ENCODE peak calls at places on chromosomes 4 and X, in five cellular contexts. W is lower lobe of right lung, B is progenitor cell of endocrine pancreas, L is BJ, P is cardiac fibroblast. S is an unnamed sample.

GRCh38 chr4:2923141-2923551 is 40.1 kb downstream of the NOP14 start:
- DNase-seq in W (no peak), B (no peak), L (no peak), P (peak; percentile 43), S (no peak)

GRCh38 chr4:5051692-5052423 is 578 bp downstream of the STK32B start:
- DNase-seq in W (peak; percentile 47), B (no peak), L (no peak), P (no peak), S (peak; percentile 88)

GRCh38 chr4:3529363-3529762 is 2.9 kb downstream of the LRPAP1 start:
- DNase-seq in W (peak; percentile 81), B (no peak), L (no peak), P (peak; percentile 23), S (no peak)

GRCh38 chr4:133131829-133132485 is 17.1 kb upstream of the PCDH10 start:
- DNase-seq in W (no peak), B (no peak), L (no peak), P (no peak), S (no peak)

GRCh38 chr4:168831919-168832745 is 177.9 kb downstream of the CBR4 start:
- DNase-seq in W (peak; percentile 82), B (peak; percentile 64), L (no peak), P (peak; percentile 81), S (peak; percentile 89)

GRCh38 chr4:78704981-78705757 is 71.0 kb upstream of the BMP2K start:
- DNase-seq in W (no peak), B (no peak), L (peak; percentile 30), P (peak; percentile 69), S (no peak)

GRCh38 chrX:130628522-130628921 is 226.7 kb downstream of the RBMX2 start:
- DNase-seq in W (no peak), B (no peak), L (no peak), P (no peak), S (no peak)

GRCh38 chr4:37837446-37837845 is 11.0 kb downstream of the PGM2 start:
- DNase-seq in W (no peak), B (no peak), L (peak; percentile 61), P (peak; percentile 90), S (no peak)

GRCh38 chr4:156954598-156954997 is 17.0 kb downstream of the PDGFC start:
- DNase-seq in W (no peak), B (no peak), L (no peak), P (no peak), S (no peak)

GRCh38 chrX:133482345-133483041 is 67.2 kb upstream of the GPC4 start:
- DNase-seq in W (no peak), B (no peak), L (no peak), P (peak; percentile 11), S (no peak)

GRCh38 chrX:21757960-21758359 is at the start of gene SMPX:
- DNase-seq in W (no peak), B (no peak), L (no peak), P (no peak), S (no peak)

GRCh38 chr4:1246111-1246881 is 2.6 kb downstream of the CTBP1 start:
- DNase-seq in W (peak; percentile 76), B (peak; percentile 8), L (no peak), P (no peak), S (peak; percentile 77)

GRCh38 chrX:66635360-66635759 is 3.5 kb downstream of the EDA2R start:
- DNase-seq in W (no peak), B (no peak), L (peak; percentile 68), P (peak; percentile 68), S (no peak)

GRCh38 chr4:25184056-25184455 is 23.8 kb upstream of the SEPSECS start:
- DNase-seq in W (no peak), B (no peak), L (no peak), P (no peak), S (no peak)

GRCh38 chr4:3868146-3868840 is 102.1 kb downstream of the ADRA2C start:
- DNase-seq in W (no peak), B (no peak), L (no peak), P (no peak), S (no peak)

GRCh38 chrX:11702965-11703631 is 37.4 kb upstream of the ARHGAP6 start:
- DNase-seq in W (no peak), B (no peak), L (no peak), P (no peak), S (no peak)

GRCh38 chrX:9197231-9197630 is 163.3 kb upstream of the FAM9B start:
- DNase-seq in W (no peak), B (no peak), L (peak; percentile 9), P (peak; percentile 21), S (no peak)

GRCh38 chr4:15557806-15558550 is 88.3 kb downstream of the CC2D2A start:
- DNase-seq in W (no peak), B (no peak), L (no peak), P (no peak), S (no peak)

GRCh38 chr4:169254546-169254983 is 16.2 kb downstream of the SH3RF1 start:
- DNase-seq in W (no peak), B (no peak), L (peak; percentile 61), P (peak; percentile 89), S (no peak)

GRCh38 chr4:41670982-41671381 is 77.5 kb downstream of the PHOX2B start:
- DNase-seq in W (no peak), B (no peak), L (no peak), P (no peak), S (no peak)

GRCh38 chr4:76087007-76087769 is 12.7 kb downstream of the ART3 start:
- DNase-seq in W (no peak), B (peak; percentile 17), L (no peak), P (peak; percentile 73), S (no peak)

GRCh38 chr4:154574311-154574710 is 11.5 kb downstream of the FGB start:
- DNase-seq in W (no peak), B (no peak), L (no peak), P (no peak), S (no peak)

GRCh38 chr4:7780751-7781348 is 158.8 kb downstream of the AFAP1 start:
- DNase-seq in W (no peak), B (no peak), L (no peak), P (no peak), S (no peak)

GRCh38 chr4:183588169-183588675 is 70.8 kb downstream of the RWDD4 start:
- DNase-seq in W (no peak), B (no peak), L (no peak), P (peak; percentile 40), S (no peak)

GRCh38 chr4:30264465-30264864 is 455.7 kb upstream of the PCDH7 start:
- DNase-seq in W (peak; percentile 24), B (no peak), L (no peak), P (no peak), S (no peak)

GRCh38 chr4:30268370-30268769 is 451.8 kb upstream of the PCDH7 start:
- DNase-seq in W (no peak), B (no peak), L (no peak), P (no peak), S (no peak)

DNA sequence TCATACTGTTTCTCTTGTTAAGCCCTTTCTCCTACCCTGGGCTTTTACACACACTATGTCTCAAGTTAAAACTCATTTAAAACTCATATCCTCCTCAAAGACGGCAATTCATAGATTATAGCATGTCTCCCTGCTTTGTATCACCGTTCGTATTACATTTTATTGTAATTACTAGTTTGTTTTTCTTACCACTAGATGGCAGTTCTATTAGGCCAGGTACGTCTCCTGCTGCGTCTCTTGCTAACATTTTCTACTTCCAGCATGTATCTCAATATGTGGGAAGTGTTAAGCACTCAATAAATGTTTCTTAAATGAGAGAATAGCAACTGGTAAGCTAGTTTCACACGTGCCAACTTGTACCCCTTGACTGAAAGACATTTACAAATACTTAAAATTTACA is 450.3 kb upstream of the PCDH7 start:
- DNase-seq in W (no peak), B (no peak), L (no peak), P (no peak), S (no peak)
- TF ChIP-seq CTCF in W (no peak), B (peak; percentile 63), L (no peak), P (peak; percentile 13), S (peak; percentile 40)

GRCh38 chrX:104309169-104309568 is 54.4 kb upstream of the ESX1 start:
- DNase-seq in W (no peak), B (no peak), L (no peak), P (no peak), S (no peak)
- TF ChIP-seq CTCF in W (no peak), B (peak; percentile 6), L (peak; percentile 14), P (no peak), S (no peak)

GRCh38 chr4:143559757-143560147 is 46.2 kb downstream of the SMARCA5 start:
- DNase-seq in W (no peak), B (no peak), L (no peak), P (no peak), S (no peak)
- TF ChIP-seq CTCF in W (no peak), B (no peak), L (no peak), P (no peak), S (no peak)

DNA sequence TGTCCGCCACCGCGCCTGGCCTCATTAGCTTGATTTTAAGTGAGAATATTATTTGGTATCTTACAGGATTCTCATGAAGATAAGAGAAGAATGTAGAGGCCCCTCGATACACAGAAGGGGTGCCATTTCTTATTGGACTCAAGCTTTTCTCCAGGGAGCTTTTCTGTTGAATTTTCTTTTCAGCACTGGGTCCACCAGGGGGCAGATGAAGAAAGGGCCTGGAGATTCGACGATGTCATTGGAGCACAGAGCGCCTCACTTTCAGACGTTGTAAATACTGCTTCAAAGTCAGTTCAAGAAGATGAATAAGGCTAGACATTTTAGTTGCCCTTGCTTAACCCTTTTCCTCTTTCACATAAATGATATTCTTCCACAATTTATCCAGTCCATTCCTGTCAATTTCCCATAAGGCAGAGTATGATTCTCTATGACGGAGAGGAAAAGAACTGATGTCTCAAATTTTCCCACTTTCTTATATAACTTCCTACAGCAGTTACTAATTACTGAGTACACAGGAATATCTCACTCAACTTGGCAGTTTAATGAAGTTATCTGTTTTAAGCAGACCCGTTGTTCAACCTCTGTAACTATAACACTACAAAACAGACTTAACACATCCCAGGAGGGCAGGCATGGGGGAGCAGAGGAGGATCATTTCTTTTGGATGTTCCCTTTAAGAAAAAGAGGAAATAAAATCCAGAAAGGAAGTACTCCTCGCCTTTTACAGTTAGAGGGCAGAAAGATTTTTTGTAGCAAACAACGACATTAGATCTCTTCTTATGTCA is 12.0 kb upstream of the CENPU start:
- DNase-seq in W (no peak), B (peak; percentile 44), L (no peak), P (peak; percentile 91), S (no peak)
- TF ChIP-seq CTCF in W (peak; percentile 74), B (peak; percentile 84), L (peak; percentile 86), P (peak; percentile 78), S (peak; percentile 84)

GRCh38 chrX:155086202-155086840 is 15.0 kb downstream of the BRCC3 start:
- DNase-seq in W (no peak), B (no peak), L (no peak), P (peak; percentile 40), S (no peak)
- TF ChIP-seq CTCF in W (peak; percentile 42), B (peak; percentile 32), L (peak; percentile 51), P (peak; percentile 60), S (peak; percentile 49)

DNA sequence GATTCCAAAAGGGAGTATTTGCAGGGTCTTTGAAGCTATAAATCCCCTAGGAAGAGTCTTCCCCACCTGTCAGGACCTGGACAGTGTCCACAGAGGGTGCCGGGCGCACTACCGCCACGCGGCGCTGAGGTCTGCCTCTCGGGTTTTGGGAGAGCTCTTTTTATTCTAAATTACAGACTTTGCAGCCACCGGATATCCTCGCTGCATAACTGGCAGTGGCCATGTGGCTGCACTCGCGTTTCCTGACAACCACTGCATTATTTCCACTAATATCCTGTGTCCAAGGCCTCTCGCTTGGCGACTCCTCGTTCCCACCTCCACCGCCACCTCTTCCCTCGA is 608 bp upstream of the TMEM131L start:
- DNase-seq in W (peak; percentile 63), B (peak; percentile 18), L (no peak), P (peak; percentile 65), S (no peak)
- TF ChIP-seq CTCF in W (peak; percentile 23), B (peak; percentile 20), L (peak; percentile 37), P (peak; percentile 19), S (peak; percentile 50)

GRCh38 chr4:113634081-113634969 is 127.2 kb downstream of the CAMK2D start:
- DNase-seq in W (no peak), B (no peak), L (no peak), P (no peak), S (no peak)
- TF ChIP-seq CTCF in W (no peak), B (no peak), L (no peak), P (no peak), S (no peak)

S was measured in osteocyte.